ENCODE peak calls at places on chromosomes 6 and 20, in ten cellular contexts. D is B cell, S is CD14-positive monocyte, K is adrenal gland, E is AG09319, U is neural crest cell, Y is psoas muscle, C is hepatocyte, L is HCT116, W is endothelial cell. P is an unnamed sample.

GRCh38 chr20:14477125-14477524 is 139.7 kb upstream of the FLRT3 start:
- DNase-seq in D (no peak), S (no peak), K (no peak), E (peak; percentile 27), U (no peak), Y (no peak), C (no peak), L (no peak), W (no peak), P (no peak)

GRCh38 chr6:26118999-26119398 is 31.8 kb downstream of the HFE start:
- DNase-seq in D (no peak), S (no peak), K (no peak), E (no peak), U (no peak), Y (no peak), C (no peak), L (peak; percentile 89), W (no peak), P (peak; percentile 81)

GRCh38 chr20:40993794-40994540 is 34.7 kb upstream of the TOP1 start:
- DNase-seq in D (no peak), S (no peak), K (no peak), E (no peak), U (no peak), Y (no peak), C (no peak), L (no peak), W (no peak), P (no peak)

GRCh38 chr20:45340236-45340847 is 7.9 kb downstream of the SDC4 start:
- DNase-seq in D (no peak), S (no peak), K (no peak), E (no peak), U (no peak), Y (no peak), C (peak; percentile 32), L (no peak), W (no peak), P (no peak)

GRCh38 chr6:54697423-54697822 is 149.1 kb upstream of the FAM83B start:
- DNase-seq in D (no peak), S (no peak), K (no peak), E (no peak), U (no peak), Y (no peak), C (no peak), L (peak; percentile 12), W (no peak), P (peak; percentile 19)

GRCh38 chr6:96014846-96015245 is 928 bp upstream of the FUT9 start:
- DNase-seq in D (no peak), S (no peak), K (no peak), E (no peak), U (no peak), Y (no peak), C (no peak), L (no peak), W (no peak), P (no peak)

GRCh38 chr20:37251836-37252477 is 9.7 kb downstream of the GHRH start:
- DNase-seq in D (no peak), S (no peak), K (no peak), E (no peak), U (no peak), Y (no peak), C (no peak), L (no peak), W (peak; percentile 43), P (no peak)

GRCh38 chr6:105178110-105178509 is 1.7 kb downstream of the POPDC3 start:
- DNase-seq in D (no peak), S (no peak), K (no peak), E (peak; percentile 45), U (no peak), Y (no peak), C (no peak), L (no peak), W (no peak), P (no peak)

GRCh38 chr6:109441069-109441816 is 719 bp downstream of the SMPD2 start:
- DNase-seq in D (no peak), S (no peak), K (peak; percentile 52), E (no peak), U (peak; percentile 26), Y (peak; percentile 73), C (peak; percentile 84), L (no peak), W (peak; percentile 58), P (peak; percentile 69)

GRCh38 chr6:109442393-109442924 is 1.9 kb downstream of the SMPD2 start:
- DNase-seq in D (peak; percentile 18), S (no peak), K (no peak), E (no peak), U (no peak), Y (no peak), C (no peak), L (no peak), W (no peak), P (no peak)

GRCh38 chr6:109443425-109443950 is 3.0 kb downstream of the SMPD2 start:
- DNase-seq in D (peak; percentile 17), S (no peak), K (no peak), E (no peak), U (no peak), Y (no peak), C (no peak), L (no peak), W (no peak), P (no peak)

GRCh38 chr6:109445382-109445781 is 4.9 kb downstream of the SMPD2 start:
- DNase-seq in D (no peak), S (no peak), K (no peak), E (no peak), U (no peak), Y (no peak), C (no peak), L (no peak), W (no peak), P (no peak)

DNA sequence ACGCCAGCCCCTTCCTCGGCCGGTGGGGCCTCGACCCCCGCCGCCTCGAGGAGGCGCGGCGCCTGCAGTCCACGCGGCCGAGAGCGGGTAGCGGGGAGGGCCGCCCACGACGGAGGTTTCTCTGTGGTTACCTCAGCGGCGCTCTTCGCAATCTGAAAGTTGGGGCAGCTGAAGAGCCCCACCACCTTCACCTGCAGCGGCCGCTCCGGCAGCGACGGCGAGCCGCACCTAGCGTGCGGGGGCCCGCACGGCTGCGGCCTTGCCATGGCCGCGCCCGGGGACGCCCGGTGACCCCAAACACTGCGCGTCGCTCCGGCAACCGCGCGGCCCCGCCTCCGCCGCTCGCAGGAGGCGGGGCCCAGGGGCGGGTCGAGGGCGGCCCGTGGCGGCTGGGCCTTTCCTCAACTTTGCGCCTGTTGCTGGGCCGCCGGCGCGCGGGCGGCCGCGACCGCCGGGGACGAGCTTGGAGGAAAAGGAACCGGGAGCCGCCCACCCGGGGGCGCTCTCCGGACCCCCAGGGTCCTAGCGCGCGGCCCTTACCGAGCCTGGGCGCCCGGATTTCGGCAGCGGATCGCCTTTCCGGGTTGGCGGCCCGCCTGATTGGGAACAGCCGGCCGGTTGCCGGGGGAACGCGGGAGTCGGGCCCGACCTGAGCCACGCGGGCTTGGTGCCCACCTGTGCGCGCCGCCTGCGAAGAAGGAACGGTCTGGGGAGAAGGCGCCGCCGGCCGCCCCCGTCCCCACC is at the start of the genes PPIL6 and SMPD2:
- DNase-seq in D (peak; percentile 93), S (peak; percentile 74), K (peak; percentile 87), E (peak; percentile 75), U (peak; percentile 72), Y (peak; percentile 95), C (peak; percentile 96), L (peak; percentile 70), W (peak; percentile 95), P (peak; percentile 89)
- TF ChIP-seq CTCF in D (no peak), S (peak; percentile 25), K (peak; percentile 12), E (peak; percentile 16), U (peak; percentile 37), Y (peak; percentile 39), C (no peak), L (peak; percentile 26), W (peak; percentile 26), P (no peak)

GRCh38 chr20:38657390-38657789 is 55.8 kb downstream of the ARHGAP40 start:
- DNase-seq in D (no peak), S (no peak), K (no peak), E (no peak), U (no peak), Y (no peak), C (no peak), L (no peak), W (no peak), P (no peak)

GRCh38 chr20:38663660-38664059 is 60.6 kb upstream of the SLC32A1 start:
- DNase-seq in D (no peak), S (no peak), K (no peak), E (no peak), U (no peak), Y (no peak), C (no peak), L (no peak), W (no peak), P (no peak)

GRCh38 chr20:38659613-38659880 is 57.9 kb downstream of the ARHGAP40 start:
- DNase-seq in D (no peak), S (no peak), K (no peak), E (no peak), U (no peak), Y (no peak), C (no peak), L (no peak), W (no peak), P (no peak)

GRCh38 chr20:38660429-38660828 is 58.8 kb downstream of the ARHGAP40 start:
- DNase-seq in D (no peak), S (no peak), K (no peak), E (no peak), U (no peak), Y (no peak), C (no peak), L (no peak), W (no peak), P (no peak)

DNA sequence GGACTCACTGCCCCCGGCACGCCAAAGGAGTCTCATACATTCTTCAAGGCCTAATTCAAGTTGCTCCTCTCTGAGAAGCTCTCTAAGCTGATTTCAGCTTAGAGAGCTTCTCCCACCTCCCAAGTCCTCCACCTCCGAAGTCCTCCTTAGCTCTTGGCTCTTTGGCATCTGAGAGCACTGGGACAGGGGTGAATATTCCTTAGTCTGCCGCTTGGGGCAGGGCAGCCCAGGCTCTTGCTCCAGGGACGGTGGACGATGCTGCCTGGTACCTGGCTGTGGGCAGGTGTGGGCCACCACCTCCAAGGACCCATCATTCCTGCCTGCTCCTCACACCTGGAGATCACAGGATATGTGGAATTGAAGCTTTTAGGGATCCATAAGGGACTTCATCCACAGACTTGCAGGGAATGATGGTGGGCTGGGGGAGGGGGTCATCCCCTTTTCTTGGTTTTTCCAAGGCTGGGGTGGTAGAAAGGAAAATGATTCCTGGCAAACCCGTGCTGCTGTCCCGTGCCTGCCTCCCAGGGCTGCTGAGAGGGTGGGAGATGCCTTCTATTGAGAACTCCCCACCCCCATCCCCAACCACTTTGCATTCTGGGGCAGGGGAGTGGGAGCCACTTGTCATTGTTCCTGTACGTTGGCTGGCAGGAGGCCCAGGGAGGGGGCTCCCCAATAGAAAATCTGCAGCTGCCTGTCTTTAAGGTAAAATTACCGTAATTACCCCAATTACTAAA is 57.4 kb downstream of the ARHGAP40 start:
- DNase-seq in D (peak; percentile 44), S (no peak), K (no peak), E (no peak), U (peak; percentile 20), Y (no peak), C (peak; percentile 61), L (peak; percentile 43), W (peak; percentile 52), P (peak; percentile 77)
- TF ChIP-seq CTCF in D (peak; percentile 74), S (peak; percentile 71), K (peak; percentile 49), E (peak; percentile 34), U (peak; percentile 68), Y (peak; percentile 34), C (peak; percentile 59), L (peak; percentile 85), W (peak; percentile 71), P (peak; percentile 95)

GRCh38 chr6:89311853-89312531 is 3.1 kb downstream of the GABRR2 start:
- DNase-seq in D (no peak), S (no peak), K (peak; percentile 48), E (no peak), U (peak; percentile 30), Y (peak; percentile 68), C (peak; percentile 62), L (no peak), W (peak; percentile 54), P (peak; percentile 43)

GRCh38 chr6:89315199-89315598 is at the start of gene GABRR2:
- DNase-seq in D (no peak), S (no peak), K (no peak), E (no peak), U (no peak), Y (no peak), C (no peak), L (no peak), W (no peak), P (no peak)

GRCh38 chr6:89313006-89313405 is 2.1 kb downstream of the GABRR2 start:
- DNase-seq in D (no peak), S (no peak), K (peak; percentile 44), E (peak; percentile 71), U (no peak), Y (no peak), C (peak; percentile 39), L (no peak), W (no peak), P (no peak)

GRCh38 chr6:89317067-89317466 is 2.0 kb upstream of the GABRR2 start:
- DNase-seq in D (no peak), S (no peak), K (no peak), E (no peak), U (no peak), Y (no peak), C (no peak), L (no peak), W (no peak), P (no peak)

GRCh38 chr6:89314692-89315091 is 407 bp downstream of the GABRR2 start:
- DNase-seq in D (no peak), S (no peak), K (no peak), E (no peak), U (no peak), Y (no peak), C (no peak), L (no peak), W (no peak), P (no peak)
- TF ChIP-seq CTCF in D (no peak), S (no peak), K (no peak), E (no peak), U (no peak), Y (no peak), C (no peak), L (no peak), W (no peak), P (no peak)

DNA sequence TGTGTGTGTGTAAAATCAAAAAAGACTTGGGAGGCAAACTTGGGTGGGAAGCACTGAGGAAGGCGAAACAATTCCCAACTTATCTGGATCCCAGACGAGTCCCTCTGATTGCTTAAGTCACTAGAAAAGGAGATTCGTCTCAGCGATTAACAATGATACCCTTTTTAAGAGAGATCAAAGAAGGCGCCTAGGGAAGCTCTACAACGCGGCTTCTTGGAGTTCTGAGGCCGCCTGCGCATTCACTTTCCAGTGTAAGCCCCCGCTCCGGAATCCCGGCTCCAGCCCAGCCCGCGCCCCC is 8.7 kb upstream of the TBX18 start:
- DNase-seq in D (no peak), S (no peak), K (no peak), E (no peak), U (no peak), Y (no peak), C (no peak), L (no peak), W (no peak), P (no peak)
- TF ChIP-seq CTCF in D (no peak), S (no peak), K (no peak), E (no peak), U (no peak), Y (no peak), C (no peak), L (no peak), W (no peak), P (no peak)

P was measured in Calu3.